ENCODE peak calls at places on chromosomes 11 and 22, in four cellular contexts. One of them, this sample, is unnamed.

GRCh38 chr22:46617250-46618103 is 2.7 kb upstream of the GRAMD4 start:
- DNase-seq in astrocyte of the cerebellum: no peak
- DNase-seq in right lobe of liver: no peak
- DNase-seq in uterus: no peak
- DNase-seq in this sample: no peak

GRCh38 chr11:132414451-132414850 is 1044.0 kb downstream of the NTM start:
- DNase-seq in astrocyte of the cerebellum: no peak
- DNase-seq in right lobe of liver: no peak
- DNase-seq in uterus: no peak
- DNase-seq in this sample: no peak

GRCh38 chr22:41660416-41660815 is 28.3 kb downstream of the SNU13 start:
- DNase-seq in astrocyte of the cerebellum: no peak
- DNase-seq in right lobe of liver: peak; percentile 17
- DNase-seq in uterus: no peak
- DNase-seq in this sample: no peak

GRCh38 chr22:39967103-39967829 is 7.1 kb downstream of the TMA7B start:
- DNase-seq in astrocyte of the cerebellum: peak; percentile 61
- DNase-seq in right lobe of liver: no peak
- DNase-seq in uterus: no peak
- DNase-seq in this sample: no peak

GRCh38 chr11:131392528-131393255 is 22.3 kb downstream of the NTM start:
- DNase-seq in astrocyte of the cerebellum: no peak
- DNase-seq in right lobe of liver: no peak
- DNase-seq in uterus: no peak
- DNase-seq in this sample: no peak

GRCh38 chr11:77879218-77879617 is 58.3 kb downstream of the AAMDC start:
- DNase-seq in astrocyte of the cerebellum: no peak
- DNase-seq in right lobe of liver: no peak
- DNase-seq in uterus: peak; percentile 57
- DNase-seq in this sample: peak; percentile 35

GRCh38 chr11:115247953-115248352 is 256.3 kb downstream of the CADM1 start:
- DNase-seq in astrocyte of the cerebellum: no peak
- DNase-seq in right lobe of liver: no peak
- DNase-seq in uterus: no peak
- DNase-seq in this sample: no peak

GRCh38 chr22:48659393-48659792 is 1168.3 kb downstream of the BRD1 start:
- DNase-seq in astrocyte of the cerebellum: no peak
- DNase-seq in right lobe of liver: no peak
- DNase-seq in uterus: no peak
- DNase-seq in this sample: no peak

GRCh38 chr11:46418751-46419150 is 27.2 kb upstream of the CHRM4 start:
- DNase-seq in astrocyte of the cerebellum: no peak
- DNase-seq in right lobe of liver: no peak
- DNase-seq in uterus: no peak
- DNase-seq in this sample: no peak

GRCh38 chr11:18617688-18618340 is 16.3 kb downstream of the SPTY2D1 start:
- DNase-seq in astrocyte of the cerebellum: peak; percentile 56
- DNase-seq in right lobe of liver: no peak
- DNase-seq in uterus: no peak
- DNase-seq in this sample: no peak

GRCh38 chr22:29580200-29580810 is 608 bp downstream of the NIPSNAP1 start:
- DNase-seq in astrocyte of the cerebellum: no peak
- DNase-seq in right lobe of liver: peak; percentile 93
- DNase-seq in uterus: no peak
- DNase-seq in this sample: peak; percentile 22

GRCh38 chr22:39254789-39255298 is 10.1 kb upstream of the PDGFB start:
- DNase-seq in astrocyte of the cerebellum: no peak
- DNase-seq in right lobe of liver: no peak
- DNase-seq in uterus: no peak
- DNase-seq in this sample: no peak

GRCh38 chr11:19290356-19290755 is 49.6 kb upstream of the E2F8 start:
- DNase-seq in astrocyte of the cerebellum: no peak
- DNase-seq in right lobe of liver: no peak
- DNase-seq in uterus: no peak
- DNase-seq in this sample: no peak

GRCh38 chr11:68150029-68150428 is 28.8 kb upstream of the CHKA start:
- DNase-seq in astrocyte of the cerebellum: no peak
- DNase-seq in right lobe of liver: no peak
- DNase-seq in uterus: no peak
- DNase-seq in this sample: peak; percentile 84

GRCh38 chr22:27133951-27134664 is 476.7 kb downstream of the MIAT start:
- DNase-seq in astrocyte of the cerebellum: peak; percentile 67
- DNase-seq in right lobe of liver: no peak
- DNase-seq in uterus: peak; percentile 46
- DNase-seq in this sample: no peak

GRCh38 chr22:27137809-27138400 is 480.5 kb downstream of the MIAT start:
- DNase-seq in astrocyte of the cerebellum: no peak
- DNase-seq in right lobe of liver: no peak
- DNase-seq in uterus: no peak
- DNase-seq in this sample: no peak

GRCh38 chr22:27135582-27135981 is 478.2 kb downstream of the MIAT start:
- DNase-seq in astrocyte of the cerebellum: no peak
- DNase-seq in right lobe of liver: no peak
- DNase-seq in uterus: no peak
- DNase-seq in this sample: no peak

GRCh38 chr22:27138471-27138870 is 481.1 kb downstream of the MIAT start:
- DNase-seq in astrocyte of the cerebellum: no peak
- DNase-seq in right lobe of liver: no peak
- DNase-seq in uterus: no peak
- DNase-seq in this sample: no peak

GRCh38 chr22:27136596-27136995 is 479.2 kb downstream of the MIAT start:
- DNase-seq in astrocyte of the cerebellum: no peak
- DNase-seq in right lobe of liver: no peak
- DNase-seq in uterus: no peak
- DNase-seq in this sample: no peak
- TF ChIP-seq CTCF in astrocyte of the cerebellum: no peak
- TF ChIP-seq CTCF in right lobe of liver: no peak
- TF ChIP-seq CTCF in uterus: no peak
- TF ChIP-seq CTCF in this sample: no peak

GRCh38 chr11:64998690-64999431 is 2.1 kb upstream of the BATF2 start:
- DNase-seq in astrocyte of the cerebellum: no peak
- DNase-seq in right lobe of liver: no peak
- DNase-seq in uterus: no peak
- DNase-seq in this sample: peak; percentile 59

GRCh38 chr11:64998141-64998540 is 1.4 kb upstream of the BATF2 start:
- DNase-seq in astrocyte of the cerebellum: no peak
- DNase-seq in right lobe of liver: no peak
- DNase-seq in uterus: no peak
- DNase-seq in this sample: no peak

GRCh38 chr11:64994318-64994717 is 2.5 kb downstream of the BATF2 start:
- DNase-seq in astrocyte of the cerebellum: no peak
- DNase-seq in right lobe of liver: no peak
- DNase-seq in uterus: no peak
- DNase-seq in this sample: no peak

GRCh38 chr11:64996327-64996709 is 453 bp downstream of the BATF2 start:
- DNase-seq in astrocyte of the cerebellum: no peak
- DNase-seq in right lobe of liver: no peak
- DNase-seq in uterus: no peak
- DNase-seq in this sample: no peak

GRCh38 chr11:64996710-64997380 is at the start of gene BATF2:
- DNase-seq in astrocyte of the cerebellum: no peak
- DNase-seq in right lobe of liver: peak; percentile 92
- DNase-seq in uterus: peak; percentile 68
- DNase-seq in this sample: peak; percentile 89
- H3K4me3 ChIP-seq in astrocyte of the cerebellum: no peak within 1 kb of the TSS
- H3K4me3 ChIP-seq in right lobe of liver: peak within 1 kb of the TSS; percentile 52
- H3K4me3 ChIP-seq in uterus: peak within 1 kb of the TSS; percentile 9
- H3K4me3 ChIP-seq in this sample: peak within 1 kb of the TSS; percentile 52

GRCh38 chr22:22061085-22062077 is 78.8 kb upstream of the TOP3B start:
- DNase-seq in astrocyte of the cerebellum: no peak
- DNase-seq in right lobe of liver: no peak
- DNase-seq in uterus: peak; percentile 61
- DNase-seq in this sample: no peak
- TF ChIP-seq CTCF in astrocyte of the cerebellum: peak; percentile 22
- TF ChIP-seq CTCF in right lobe of liver: peak; percentile 35
- TF ChIP-seq CTCF in uterus: peak; percentile 58
- TF ChIP-seq CTCF in this sample: no peak

GRCh38 chr22:35116817-35117216 is 50.9 kb downstream of the ISX start:
- DNase-seq in astrocyte of the cerebellum: no peak
- DNase-seq in right lobe of liver: no peak
- DNase-seq in uterus: no peak
- DNase-seq in this sample: no peak
- H3K4me3 ChIP-seq in astrocyte of the cerebellum: no peak overlapping the region
- H3K4me3 ChIP-seq in right lobe of liver: no peak overlapping the region
- H3K4me3 ChIP-seq in uterus: no peak overlapping the region
- H3K4me3 ChIP-seq in this sample: no peak overlapping the region

GRCh38 chr11:60845338-60845737 is 3.4 kb downstream of the CCDC86 start:
- DNase-seq in astrocyte of the cerebellum: no peak
- DNase-seq in right lobe of liver: no peak
- DNase-seq in uterus: no peak
- DNase-seq in this sample: no peak

GRCh38 chr11:60842688-60843605 is 1.0 kb downstream of the CCDC86 start:
- DNase-seq in astrocyte of the cerebellum: no peak
- DNase-seq in right lobe of liver: no peak
- DNase-seq in uterus: no peak
- DNase-seq in this sample: no peak

GRCh38 chr11:60844045-60844869 is 2.3 kb downstream of the CCDC86 start:
- DNase-seq in astrocyte of the cerebellum: no peak
- DNase-seq in right lobe of liver: no peak
- DNase-seq in uterus: no peak
- DNase-seq in this sample: no peak

GRCh38 chr11:60847281-60847680 is 5.4 kb downstream of the CCDC86 start:
- DNase-seq in astrocyte of the cerebellum: peak; percentile 67
- DNase-seq in right lobe of liver: no peak
- DNase-seq in uterus: no peak
- DNase-seq in this sample: no peak

GRCh38 chr11:60844870-60845221 is 2.9 kb downstream of the CCDC86 start:
- DNase-seq in astrocyte of the cerebellum: no peak
- DNase-seq in right lobe of liver: no peak
- DNase-seq in uterus: no peak
- DNase-seq in this sample: no peak
- TF ChIP-seq CTCF in astrocyte of the cerebellum: no peak
- TF ChIP-seq CTCF in right lobe of liver: no peak
- TF ChIP-seq CTCF in uterus: no peak
- TF ChIP-seq CTCF in this sample: no peak

GRCh38 chr11:114073506-114074381 is 14.2 kb downstream of the ZBTB16 start:
- DNase-seq in astrocyte of the cerebellum: no peak
- DNase-seq in right lobe of liver: no peak
- DNase-seq in uterus: no peak
- DNase-seq in this sample: no peak
- H3K4me3 ChIP-seq in astrocyte of the cerebellum: no peak overlapping the region
- H3K4me3 ChIP-seq in right lobe of liver: no peak overlapping the region
- H3K4me3 ChIP-seq in uterus: no peak overlapping the region
- H3K4me3 ChIP-seq in this sample: no peak overlapping the region

GRCh38 chr11:15885913-15886698 is 470.2 kb downstream of the SOX6 start:
- DNase-seq in astrocyte of the cerebellum: no peak
- DNase-seq in right lobe of liver: no peak
- DNase-seq in uterus: no peak
- DNase-seq in this sample: no peak
- TF ChIP-seq CTCF in astrocyte of the cerebellum: no peak
- TF ChIP-seq CTCF in right lobe of liver: no peak
- TF ChIP-seq CTCF in uterus: no peak
- TF ChIP-seq CTCF in this sample: no peak

This sample was measured in pancreas.